ENCODE peak calls at places on chromosomes 6 and 20, in six cellular contexts. One of them, this sample, is unnamed.

GRCh38 chr6:55705381-55705780 is 126.4 kb upstream of the HMGCLL1 start:
- DNase-seq in lung: no peak
- DNase-seq in uterus: no peak
- DNase-seq in SK-N-SH: no peak
- DNase-seq in left ventricle myocardium inferior: no peak
- DNase-seq in breast epithelium: no peak
- DNase-seq in this sample: no peak

GRCh38 chr20:17697171-17697570 is 2.6 kb upstream of the BANF2 start:
- DNase-seq in lung: no peak
- DNase-seq in uterus: no peak
- DNase-seq in SK-N-SH: no peak
- DNase-seq in left ventricle myocardium inferior: no peak
- DNase-seq in breast epithelium: no peak
- DNase-seq in this sample: no peak

GRCh38 chr20:50541606-50542041 is 31.4 kb downstream of the PTPN1 start:
- DNase-seq in left ventricle myocardium inferior: no peak
- DNase-seq in lung: peak; percentile 36
- DNase-seq in breast epithelium: no peak
- DNase-seq in SK-N-SH: no peak
- DNase-seq in uterus: no peak
- DNase-seq in this sample: no peak

GRCh38 chr20:63344151-63344470 is 17.0 kb downstream of the CHRNA4 start:
- DNase-seq in left ventricle myocardium inferior: no peak
- DNase-seq in lung: no peak
- DNase-seq in breast epithelium: no peak
- DNase-seq in uterus: no peak
- DNase-seq in SK-N-SH: no peak
- DNase-seq in this sample: no peak

GRCh38 chr6:134936927-134937326 is 13.0 kb downstream of the ALDH8A1 start:
- DNase-seq in left ventricle myocardium inferior: no peak
- DNase-seq in SK-N-SH: no peak
- DNase-seq in breast epithelium: no peak
- DNase-seq in uterus: no peak
- DNase-seq in lung: no peak
- DNase-seq in this sample: no peak

GRCh38 chr6:43124481-43124880 is 46.6 kb upstream of the SRF start:
- DNase-seq in lung: no peak
- DNase-seq in uterus: no peak
- DNase-seq in left ventricle myocardium inferior: no peak
- DNase-seq in breast epithelium: no peak
- DNase-seq in SK-N-SH: no peak
- DNase-seq in this sample: no peak

GRCh38 chr6:30888472-30889137 is 4.3 kb downstream of the DDR1 start:
- DNase-seq in lung: no peak
- DNase-seq in breast epithelium: no peak
- DNase-seq in uterus: no peak
- DNase-seq in SK-N-SH: peak; percentile 33
- DNase-seq in left ventricle myocardium inferior: no peak
- DNase-seq in this sample: peak; percentile 79

GRCh38 chr6:83354747-83355146 is 76.1 kb downstream of the ME1 start:
- DNase-seq in left ventricle myocardium inferior: no peak
- DNase-seq in breast epithelium: no peak
- DNase-seq in uterus: no peak
- DNase-seq in lung: no peak
- DNase-seq in SK-N-SH: no peak
- DNase-seq in this sample: no peak

GRCh38 chr6:29553268-29554057 is 6.1 kb downstream of the UBD start:
- DNase-seq in SK-N-SH: peak; percentile 53
- DNase-seq in uterus: peak; percentile 49
- DNase-seq in breast epithelium: no peak
- DNase-seq in lung: peak; percentile 77
- DNase-seq in left ventricle myocardium inferior: peak; percentile 73
- DNase-seq in this sample: no peak

GRCh38 chr20:47063407-47063806 is 168.8 kb downstream of the EYA2 start:
- DNase-seq in lung: no peak
- DNase-seq in left ventricle myocardium inferior: no peak
- DNase-seq in SK-N-SH: no peak
- DNase-seq in uterus: no peak
- DNase-seq in breast epithelium: no peak
- DNase-seq in this sample: no peak

GRCh38 chr6:52283111-52283510 is 1.4 kb downstream of the MCM3 start:
- DNase-seq in SK-N-SH: no peak
- DNase-seq in breast epithelium: no peak
- DNase-seq in lung: no peak
- DNase-seq in left ventricle myocardium inferior: no peak
- DNase-seq in uterus: no peak
- DNase-seq in this sample: no peak

GRCh38 chr6:157335829-157336228 is 12.5 kb upstream of the TMEM242 start:
- DNase-seq in breast epithelium: no peak
- DNase-seq in lung: no peak
- DNase-seq in uterus: no peak
- DNase-seq in SK-N-SH: no peak
- DNase-seq in left ventricle myocardium inferior: no peak
- DNase-seq in this sample: no peak

GRCh38 chr6:26342106-26342999 is 22.6 kb upstream of the BTN3A2 start:
- DNase-seq in lung: no peak
- DNase-seq in SK-N-SH: no peak
- DNase-seq in left ventricle myocardium inferior: no peak
- DNase-seq in breast epithelium: no peak
- DNase-seq in uterus: no peak
- DNase-seq in this sample: peak; percentile 72

GRCh38 chr6:109595998-109596397 is 95.0 kb downstream of the AK9 start:
- DNase-seq in breast epithelium: no peak
- DNase-seq in lung: no peak
- DNase-seq in left ventricle myocardium inferior: no peak
- DNase-seq in SK-N-SH: peak; percentile 23
- DNase-seq in uterus: no peak
- DNase-seq in this sample: no peak

GRCh38 chr6:16488813-16489212 is 250.4 kb downstream of the GMPR start:
- DNase-seq in uterus: no peak
- DNase-seq in left ventricle myocardium inferior: no peak
- DNase-seq in SK-N-SH: no peak
- DNase-seq in lung: no peak
- DNase-seq in breast epithelium: no peak
- DNase-seq in this sample: no peak

GRCh38 chr20:57412347-57413029 is 21.3 kb downstream of the RBM38 start:
- DNase-seq in lung: no peak
- DNase-seq in breast epithelium: no peak
- DNase-seq in SK-N-SH: no peak
- DNase-seq in left ventricle myocardium inferior: no peak
- DNase-seq in uterus: no peak
- DNase-seq in this sample: no peak

GRCh38 chr6:121520337-121521163 is 85.1 kb downstream of the GJA1 start:
- DNase-seq in lung: no peak
- DNase-seq in left ventricle myocardium inferior: no peak
- DNase-seq in breast epithelium: no peak
- DNase-seq in uterus: no peak
- DNase-seq in SK-N-SH: no peak
- DNase-seq in this sample: peak; percentile 77

DNA sequence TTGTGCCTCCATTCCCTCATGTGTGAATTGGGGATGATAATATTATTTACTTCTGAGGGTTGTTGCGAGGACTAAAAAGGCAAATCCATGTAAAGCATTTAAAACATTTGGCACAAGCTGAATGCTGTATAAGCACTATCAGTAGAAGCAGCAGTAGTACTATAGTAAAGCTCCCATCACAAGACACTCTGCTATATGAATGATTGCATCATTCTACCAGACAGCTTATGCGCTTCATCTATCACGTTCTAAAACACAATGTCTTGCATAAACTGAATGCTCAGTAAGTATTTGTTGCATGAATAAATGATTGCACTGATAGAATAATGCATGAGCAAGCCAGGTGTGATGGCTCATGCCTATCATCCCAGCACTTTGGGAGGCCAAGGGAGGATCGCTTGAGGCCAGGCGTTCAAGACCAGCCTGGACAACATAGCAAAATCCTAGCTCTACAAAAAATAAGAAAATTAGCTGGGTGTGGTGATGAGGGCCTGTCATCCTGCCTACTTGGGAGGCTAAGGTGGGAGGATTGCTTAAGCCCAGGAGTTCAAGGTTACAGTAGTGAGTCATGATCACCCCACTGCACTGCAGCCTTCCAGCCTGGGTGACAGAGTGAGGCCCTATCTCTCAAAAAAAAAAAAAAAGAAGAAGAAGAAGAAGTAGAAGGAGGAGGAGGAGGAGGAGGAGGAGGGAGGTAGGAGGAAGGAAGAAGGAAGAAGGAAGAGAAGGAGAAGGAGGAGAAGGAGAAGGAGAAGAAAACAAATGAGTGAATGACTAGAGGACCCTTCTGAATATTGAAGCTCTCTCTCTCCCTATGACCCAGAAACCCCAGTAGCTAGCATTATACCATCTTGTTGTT is 50.0 kb upstream of the FOXO3 start:
- DNase-seq in uterus: no peak
- DNase-seq in left ventricle myocardium inferior: no peak
- DNase-seq in SK-N-SH: no peak
- DNase-seq in lung: no peak
- DNase-seq in breast epithelium: no peak
- DNase-seq in this sample: no peak
- H3K4me3 ChIP-seq in uterus: no peak overlapping the region
- H3K4me3 ChIP-seq in left ventricle myocardium inferior: no peak overlapping the region
- H3K4me3 ChIP-seq in SK-N-SH: no peak overlapping the region
- H3K4me3 ChIP-seq in lung: no peak overlapping the region
- H3K4me3 ChIP-seq in breast epithelium: no peak overlapping the region
- H3K4me3 ChIP-seq in this sample: no peak overlapping the region

DNA sequence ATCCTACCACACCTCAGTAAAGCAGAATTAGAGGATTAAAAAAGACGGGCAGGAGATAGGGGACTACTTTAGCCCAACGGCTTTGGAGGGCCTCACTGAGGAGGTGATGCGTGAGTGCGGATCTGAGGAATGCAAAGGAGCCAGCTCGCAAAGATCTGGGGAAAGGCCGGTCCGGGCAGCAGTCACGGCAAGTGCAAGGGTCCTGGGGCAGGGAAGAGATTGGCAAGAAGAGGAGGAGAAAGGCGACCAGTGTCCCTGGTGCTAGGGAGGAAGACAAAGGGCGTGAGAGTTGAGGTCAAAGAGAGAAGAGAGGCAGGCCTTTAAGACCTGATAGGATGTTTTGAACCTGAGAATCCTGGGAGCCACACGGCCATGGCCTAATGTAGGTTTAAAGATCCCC is 86.8 kb downstream of the KCNB1 start:
- DNase-seq in left ventricle myocardium inferior: no peak
- DNase-seq in uterus: no peak
- DNase-seq in lung: no peak
- DNase-seq in SK-N-SH: no peak
- DNase-seq in breast epithelium: no peak
- DNase-seq in this sample: no peak
- H3K27ac ChIP-seq in left ventricle myocardium inferior: no peak overlapping the region
- H3K27ac ChIP-seq in uterus: peak overlapping the region; percentile 94
- H3K27ac ChIP-seq in lung: no peak overlapping the region
- H3K27ac ChIP-seq in SK-N-SH: no peak overlapping the region
- H3K27ac ChIP-seq in breast epithelium: no peak overlapping the region
- H3K27ac ChIP-seq in this sample: no peak overlapping the region

DNA sequence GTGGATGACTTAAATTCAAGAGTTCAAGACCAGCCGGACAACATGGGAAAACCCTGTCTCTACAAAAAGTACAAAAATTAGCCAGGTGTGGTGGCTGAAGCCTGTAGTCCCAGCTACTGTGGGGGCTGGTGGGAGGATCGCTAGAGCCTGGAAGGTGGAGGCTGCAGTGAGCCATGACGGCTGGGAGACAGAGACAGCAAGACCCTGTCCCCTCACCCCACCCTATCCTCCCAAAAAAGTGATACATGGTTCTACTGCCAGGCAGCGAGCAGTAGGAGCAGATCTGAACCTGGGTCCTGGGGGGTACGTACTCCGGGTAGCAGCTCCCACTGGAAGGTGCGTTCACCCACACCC is 2.2 kb downstream of the PSMA7 start:
- DNase-seq in lung: no peak
- DNase-seq in SK-N-SH: no peak
- DNase-seq in uterus: no peak
- DNase-seq in breast epithelium: no peak
- DNase-seq in left ventricle myocardium inferior: no peak
- DNase-seq in this sample: no peak
- H3K36me3 ChIP-seq in lung: peaks cover 31% of the 10 kb centered on the region
- H3K36me3 ChIP-seq in SK-N-SH: peaks cover 43% of the 10 kb centered on the region
- H3K36me3 ChIP-seq in uterus: no peaks in the 10 kb centered on the region
- H3K36me3 ChIP-seq in breast epithelium: peaks cover 13% of the 10 kb centered on the region
- H3K36me3 ChIP-seq in left ventricle myocardium inferior: peaks cover 49% of the 10 kb centered on the region
- H3K36me3 ChIP-seq in this sample: peaks cover 86% of the 10 kb centered on the region

DNA sequence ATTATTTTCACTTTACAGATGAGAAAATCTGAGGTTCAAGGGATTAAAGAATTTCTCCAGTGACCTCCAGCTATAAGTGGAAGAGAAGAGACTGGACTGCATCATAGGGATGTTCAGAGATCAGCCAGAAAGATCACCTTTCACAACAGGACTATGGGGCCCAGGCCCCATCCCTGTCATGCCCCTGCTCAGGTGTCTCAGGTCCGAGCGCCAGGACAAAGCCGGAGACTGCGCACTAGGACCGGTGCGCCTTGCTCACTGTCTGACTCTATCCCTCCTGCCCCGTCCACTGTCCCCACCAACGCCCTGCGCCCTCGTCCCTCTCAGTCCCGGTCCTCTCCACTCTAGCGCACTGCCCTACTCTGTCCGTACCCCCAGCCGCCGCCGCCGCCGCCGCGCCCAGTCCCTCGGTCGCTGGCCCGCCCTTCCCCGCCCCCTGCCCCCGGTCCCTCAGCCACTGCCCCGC is 548 bp upstream of the RAD21L1 start:
- DNase-seq in SK-N-SH: no peak
- DNase-seq in uterus: no peak
- DNase-seq in lung: no peak
- DNase-seq in breast epithelium: no peak
- DNase-seq in left ventricle myocardium inferior: no peak
- DNase-seq in this sample: peak; percentile 21
- H3K4me3 ChIP-seq in SK-N-SH: peak overlapping the region; percentile 50
- H3K4me3 ChIP-seq in uterus: peak overlapping the region; percentile 37
- H3K4me3 ChIP-seq in lung: no peak overlapping the region
- H3K4me3 ChIP-seq in breast epithelium: peak overlapping the region; percentile 24
- H3K4me3 ChIP-seq in left ventricle myocardium inferior: peak overlapping the region; percentile 63
- H3K4me3 ChIP-seq in this sample: peak overlapping the region; percentile 34

DNA sequence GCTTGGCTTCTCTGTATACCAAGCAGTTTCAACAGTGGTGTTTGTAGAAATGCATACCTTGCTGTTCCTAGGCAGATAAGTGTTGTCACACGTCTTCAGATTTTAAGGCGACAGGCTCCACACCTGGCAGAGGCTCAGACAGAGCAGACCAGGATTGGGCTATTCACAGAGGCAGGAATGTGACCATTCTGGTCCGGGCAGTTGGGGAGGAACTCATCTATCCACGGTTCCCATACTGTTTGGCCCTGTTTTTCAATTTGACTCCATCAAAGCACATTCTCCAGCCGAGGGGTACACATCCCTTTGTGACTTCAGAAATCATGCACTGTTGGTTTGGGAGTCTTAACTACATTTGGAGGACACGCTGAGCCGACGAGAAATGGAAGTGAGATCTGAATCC is 45.5 kb downstream of the UTRN start:
- DNase-seq in lung: peak; percentile 92
- DNase-seq in SK-N-SH: no peak
- DNase-seq in uterus: no peak
- DNase-seq in left ventricle myocardium inferior: no peak
- DNase-seq in breast epithelium: peak; percentile 78
- DNase-seq in this sample: no peak
- H3K27ac ChIP-seq in lung: peak overlapping the region; percentile 30
- H3K27ac ChIP-seq in SK-N-SH: peak overlapping the region; percentile 69
- H3K27ac ChIP-seq in uterus: no peak overlapping the region
- H3K27ac ChIP-seq in left ventricle myocardium inferior: no peak overlapping the region
- H3K27ac ChIP-seq in breast epithelium: peak overlapping the region; percentile 66
- H3K27ac ChIP-seq in this sample: no peak overlapping the region

GRCh38 chr20:3189561-3190131 is 14.8 kb downstream of the DDRGK1 start:
- DNase-seq in lung: no peak
- DNase-seq in SK-N-SH: no peak
- DNase-seq in breast epithelium: no peak
- DNase-seq in left ventricle myocardium inferior: no peak
- DNase-seq in uterus: no peak
- DNase-seq in this sample: no peak
- H3K36me3 ChIP-seq in lung: peaks cover 11% of the 10 kb centered on the region
- H3K36me3 ChIP-seq in SK-N-SH: peaks cover 49% of the 10 kb centered on the region
- H3K36me3 ChIP-seq in breast epithelium: no peaks in the 10 kb centered on the region
- H3K36me3 ChIP-seq in left ventricle myocardium inferior: peaks cover 52% of the 10 kb centered on the region
- H3K36me3 ChIP-seq in uterus: no peaks in the 10 kb centered on the region
- H3K36me3 ChIP-seq in this sample: peaks cover 21% of the 10 kb centered on the region

This sample was measured in SJSA1.